ENCODE peak calls at places on chromosome 19, in six cellular contexts. One of them, this sample, is unnamed.

GRCh38 chr19:1769645-1769985 is 16.3 kb downstream of the ONECUT3 start:
- DNase-seq in anterior cingulate cortex: no peak
- DNase-seq in activated naive CD4-positive, alpha-beta T cell treated with anti-CD3 and anti-CD28 coated beads, Interleukin-2, amount 50 U/mL, for 72 hours: no peak
- DNase-seq in DMS53: no peak
- DNase-seq in BE2C: no peak
- DNase-seq in heart right ventricle: no peak
- DNase-seq in this sample: no peak

GRCh38 chr19:18109363-18109730 is 11.8 kb downstream of the MAST3 start:
- DNase-seq in anterior cingulate cortex: no peak
- DNase-seq in activated naive CD4-positive, alpha-beta T cell treated with anti-CD3 and anti-CD28 coated beads, Interleukin-2, amount 50 U/mL, for 72 hours: no peak
- DNase-seq in BE2C: no peak
- DNase-seq in DMS53: no peak
- DNase-seq in heart right ventricle: no peak
- DNase-seq in this sample: no peak

GRCh38 chr19:7904074-7905020 is 670 bp downstream of the MAP2K7 start:
- DNase-seq in DMS53: peak
- DNase-seq in anterior cingulate cortex: no peak
- DNase-seq in heart right ventricle: no peak
- DNase-seq in activated naive CD4-positive, alpha-beta T cell treated with anti-CD3 and anti-CD28 coated beads, Interleukin-2, amount 50 U/mL, for 72 hours: peak
- DNase-seq in BE2C: peak
- DNase-seq in this sample: peak

GRCh38 chr19:18684642-18684993 is 1.1 kb downstream of the CRTC1 start:
- DNase-seq in BE2C: no peak
- DNase-seq in DMS53: no peak
- DNase-seq in anterior cingulate cortex: no peak
- DNase-seq in activated naive CD4-positive, alpha-beta T cell treated with anti-CD3 and anti-CD28 coated beads, Interleukin-2, amount 50 U/mL, for 72 hours: no peak
- DNase-seq in heart right ventricle: no peak
- DNase-seq in this sample: no peak

GRCh38 chr19:16327131-16327450 is 2.5 kb downstream of the KLF2 start:
- DNase-seq in BE2C: no peak
- DNase-seq in activated naive CD4-positive, alpha-beta T cell treated with anti-CD3 and anti-CD28 coated beads, Interleukin-2, amount 50 U/mL, for 72 hours: no peak
- DNase-seq in heart right ventricle: no peak
- DNase-seq in DMS53: no peak
- DNase-seq in anterior cingulate cortex: no peak
- DNase-seq in this sample: no peak

GRCh38 chr19:3065675-3066357 is 3.5 kb upstream of the TLE5 start:
- DNase-seq in activated naive CD4-positive, alpha-beta T cell treated with anti-CD3 and anti-CD28 coated beads, Interleukin-2, amount 50 U/mL, for 72 hours: no peak
- DNase-seq in BE2C: no peak
- DNase-seq in DMS53: peak
- DNase-seq in heart right ventricle: no peak
- DNase-seq in anterior cingulate cortex: no peak
- DNase-seq in this sample: no peak

GRCh38 chr19:35166100-35167063 is 11.8 kb downstream of the FXYD5 start:
- DNase-seq in BE2C: no peak
- DNase-seq in DMS53: no peak
- DNase-seq in heart right ventricle: no peak
- DNase-seq in activated naive CD4-positive, alpha-beta T cell treated with anti-CD3 and anti-CD28 coated beads, Interleukin-2, amount 50 U/mL, for 72 hours: no peak
- DNase-seq in anterior cingulate cortex: no peak
- DNase-seq in this sample: no peak

GRCh38 chr19:860481-861098 is 1.1 kb downstream of the CFD start:
- DNase-seq in heart right ventricle: no peak
- DNase-seq in BE2C: peak
- DNase-seq in activated naive CD4-positive, alpha-beta T cell treated with anti-CD3 and anti-CD28 coated beads, Interleukin-2, amount 50 U/mL, for 72 hours: peak
- DNase-seq in anterior cingulate cortex: no peak
- DNase-seq in DMS53: peak
- DNase-seq in this sample: peak

GRCh38 chr19:13135068-13136062 is 14.8 kb downstream of the STX10 start:
- DNase-seq in activated naive CD4-positive, alpha-beta T cell treated with anti-CD3 and anti-CD28 coated beads, Interleukin-2, amount 50 U/mL, for 72 hours: no peak
- DNase-seq in BE2C: no peak
- DNase-seq in DMS53: no peak
- DNase-seq in anterior cingulate cortex: no peak
- DNase-seq in heart right ventricle: no peak
- DNase-seq in this sample: no peak

This sample was measured in retina.